ENCODE peak calls at places on chromosomes 4 and X, in five cellular contexts. A, D, W, J and I are unnamed samples.

GRCh38 chr4:11424000-11424399 is 4.7 kb downstream of the HS3ST1 start:
- DNase-seq in A (no peak), D (peak), W (no peak), J (no peak), I (no peak)

GRCh38 chr4:118313098-118313497 is 39.7 kb downstream of the PRSS12 start:
- DNase-seq in A (no peak), D (peak), W (no peak), J (no peak), I (no peak)

GRCh38 chr4:82480786-82481317 is 50.5 kb downstream of the ENOPH1 start:
- DNase-seq in A (no peak), D (no peak), W (no peak), J (no peak), I (no peak)

GRCh38 chr4:152063301-152064235 is 302.8 kb upstream of the GATB start:
- DNase-seq in A (no peak), D (no peak), W (peak), J (no peak), I (peak)

GRCh38 chr4:80073362-80074008 is 456 bp upstream of the ANTXR2 start:
- DNase-seq in A (no peak), D (no peak), W (no peak), J (no peak), I (no peak)

GRCh38 chr4:21469438-21470032 is 479.0 kb downstream of the KCNIP4 start:
- DNase-seq in A (no peak), D (peak), W (no peak), J (no peak), I (no peak)

GRCh38 chr4:88765729-88766128 is 68.1 kb upstream of the NAP1L5 start:
- DNase-seq in A (no peak), D (peak), W (peak), J (no peak), I (peak)

GRCh38 chr4:67723949-67724348 is 23.0 kb upstream of the UBA6 start:
- DNase-seq in A (no peak), D (no peak), W (no peak), J (no peak), I (no peak)

GRCh38 chrX:120604359-120604782 is 470 bp downstream of the MCTS1 start:
- DNase-seq in A (no peak), D (peak), W (no peak), J (no peak), I (no peak)

GRCh38 chr4:102299302-102299701 is 46.0 kb downstream of the SLC39A8 start:
- DNase-seq in A (no peak), D (no peak), W (no peak), J (no peak), I (no peak)

GRCh38 chr4:15232725-15233597 is 194.9 kb upstream of the C1QTNF7 start:
- DNase-seq in A (no peak), D (peak), W (no peak), J (peak), I (no peak)

GRCh38 chr4:36757623-36758311 is 476.4 kb downstream of the DTHD1 start:
- DNase-seq in A (no peak), D (no peak), W (no peak), J (no peak), I (no peak)

GRCh38 chrX:84186603-84187358 is 1.2 kb downstream of the RPS6KA6 start:
- DNase-seq in A (no peak), D (peak), W (no peak), J (no peak), I (no peak)

GRCh38 chr4:48380583-48381167 is 39.3 kb downstream of the SLAIN2 start:
- DNase-seq in A (no peak), D (no peak), W (no peak), J (no peak), I (no peak)

GRCh38 chrX:68853665-68854251 is 24.9 kb downstream of the EFNB1 start:
- DNase-seq in A (no peak), D (no peak), W (no peak), J (no peak), I (no peak)

GRCh38 chr4:3311489-3312171 is 18.8 kb downstream of the RGS12 start:
- DNase-seq in A (peak), D (no peak), W (no peak), J (no peak), I (no peak)

GRCh38 chrX:132181364-132181763 is 37.9 kb downstream of the RAP2C start:
- DNase-seq in A (peak), D (no peak), W (no peak), J (no peak), I (peak)

GRCh38 chr4:10117424-10118354 is 1.1 kb upstream of the WDR1 start:
- DNase-seq in A (no peak), D (peak), W (no peak), J (no peak), I (no peak)

GRCh38 chrX:42269186-42269585 is 345.8 kb upstream of the CASK start:
- DNase-seq in A (no peak), D (no peak), W (no peak), J (no peak), I (no peak)

GRCh38 chrX:12978205-12979010 is 3.5 kb downstream of the TMSB4X start:
- DNase-seq in A (no peak), D (peak), W (peak), J (peak), I (no peak)

DNA sequence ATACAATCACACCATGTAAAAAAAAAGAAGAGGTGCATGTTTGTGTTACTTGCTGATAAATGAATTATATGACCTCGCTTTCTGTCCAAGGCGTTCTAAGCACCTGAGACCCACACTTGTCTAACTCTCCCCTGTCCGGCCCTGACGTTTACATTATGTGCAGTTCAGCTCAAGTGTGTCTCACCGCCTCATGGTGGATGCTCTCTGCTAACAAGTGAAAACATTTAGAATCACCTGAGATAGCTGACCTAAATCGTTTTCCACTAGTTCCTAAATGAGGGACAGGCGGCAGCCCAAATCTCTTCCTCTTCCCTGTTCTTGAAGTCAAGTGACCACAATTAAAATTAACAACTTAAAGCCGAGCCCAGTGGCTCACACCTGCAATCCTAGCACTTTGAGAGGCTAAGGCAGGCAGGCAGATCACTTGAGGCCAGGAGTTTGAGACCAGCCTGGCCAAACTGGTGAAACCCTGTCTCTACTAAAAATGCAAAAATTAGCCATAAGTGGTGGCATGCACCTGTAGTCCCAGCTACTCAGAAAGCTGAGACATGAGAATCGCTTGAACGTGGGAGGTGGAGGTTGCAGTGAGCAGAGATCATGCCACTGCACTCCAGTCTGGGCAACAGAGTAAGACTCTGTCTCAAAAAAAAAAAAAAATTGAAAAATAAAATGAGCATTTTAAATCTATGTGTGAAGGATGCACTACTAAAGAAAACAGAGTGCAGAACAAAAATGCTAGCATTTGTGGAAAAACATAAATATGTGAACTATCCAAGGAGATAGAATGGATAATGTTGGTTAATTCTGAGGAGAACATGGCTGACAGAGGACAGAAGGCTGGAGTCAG is 3.9 kb upstream of the TIFA start:
- DNase-seq in A (no peak), D (no peak), W (no peak), J (no peak), I (no peak)
- H3K4me3 ChIP-seq in A (no peak), D (no peak), W (no peak), J (no peak), I (no peak)

GRCh38 chr4:136088231-136088630 is 1444.1 kb downstream of the PCDH18 start:
- DNase-seq in A (no peak), D (peak), W (no peak), J (no peak), I (no peak)
- TF ChIP-seq CTCF in A (no peak), D (no peak), W (no peak), J (no peak), I (no peak)

GRCh38 chrX:111199505-111199904 is 70.8 kb downstream of the CAPN6 start:
- DNase-seq in A (no peak), D (no peak), W (no peak), J (no peak), I (no peak)

GRCh38 chrX:111200327-111200726 is 70.0 kb downstream of the CAPN6 start:
- DNase-seq in A (no peak), D (no peak), W (no peak), J (no peak), I (no peak)
- H3K4me3 ChIP-seq in A (no peak), D (no peak), W (no peak), J (no peak), I (no peak)

GRCh38 chrX:108735087-108735679 is 1.2 kb downstream of the IRS4 start:
- DNase-seq in A (peak), D (no peak), W (no peak), J (no peak), I (peak)
- TF ChIP-seq CTCF in A (no peak), D (no peak), W (no peak), J (no peak), I (peak)

GRCh38 chrX:49190783-49191032 is 4.5 kb upstream of the PRICKLE3 start:
- DNase-seq in A (no peak), D (no peak), W (no peak), J (no peak), I (no peak)
- H3K4me3 ChIP-seq in A (no peak), D (peak), W (peak), J (peak), I (peak)

DNA sequence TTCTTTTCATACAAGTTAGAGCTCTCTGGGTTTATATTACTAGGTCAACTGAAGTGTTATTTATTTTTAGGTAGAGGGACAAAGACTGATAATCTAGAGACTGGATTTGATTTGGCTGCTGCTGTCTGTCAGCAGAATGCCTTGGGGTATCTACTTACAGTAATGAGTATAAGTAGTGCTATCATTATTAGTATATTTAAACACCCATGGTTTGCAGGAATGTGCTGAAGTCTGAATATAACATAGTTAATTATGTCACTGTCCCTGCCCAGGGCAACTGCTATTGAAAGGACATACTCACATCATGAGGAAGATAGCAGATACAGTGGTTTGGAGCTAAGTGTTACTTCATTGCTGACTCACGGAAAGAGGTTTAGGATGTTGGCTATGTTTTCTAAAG is 76.2 kb downstream of the PRRG1 start:
- DNase-seq in A (no peak), D (no peak), W (no peak), J (no peak), I (no peak)
- TF ChIP-seq CTCF in A (no peak), D (no peak), W (no peak), J (no peak), I (no peak)